ENCODE peak calls at places on chromosomes 5 and 9, in nine cellular contexts. E is hippocampal formation; I is NT2/D1; V is HT1080; H is iris pigment epithelial cell; W is PC-9; L is activated effector memory CD4-positive, alpha-beta T cell treated with Interleukin-2 at 50 U/mL for 16 hours; N is spleen; O is SW 1271. G is an unnamed sample.

GRCh38 chr5:77171141-77171910 is 39.2 kb upstream of the PDE8B start:
- DNase-seq in E (no peak), I (no peak), V (no peak), H (no peak), W (no peak), L (no peak), N (no peak), O (no peak), G (no peak)

GRCh38 chr5:147949711-147950573 is 43.6 kb upstream of the C5orf46 start:
- DNase-seq in E (no peak), I (no peak), V (peak; percentile 22), H (peak; percentile 48), W (no peak), L (no peak), N (no peak), O (no peak), G (peak; percentile 10)

GRCh38 chr9:3004572-3004971 is 160.7 kb upstream of the PUM3 start:
- DNase-seq in E (no peak), I (no peak), V (no peak), H (no peak), W (no peak), L (no peak), N (no peak), O (no peak), G (no peak)

GRCh38 chr5:179415291-179416060 is 70.2 kb upstream of the ADAMTS2 start:
- DNase-seq in E (no peak), I (no peak), V (no peak), H (no peak), W (no peak), L (no peak), N (no peak), O (no peak), G (no peak)

GRCh38 chr5:4038994-4039393 is 443.4 kb downstream of the IRX1 start:
- DNase-seq in E (no peak), I (no peak), V (no peak), H (no peak), W (no peak), L (no peak), N (no peak), O (no peak), G (no peak)

GRCh38 chr5:88060194-88060593 is 208.5 kb downstream of the TMEM161B start:
- DNase-seq in E (no peak), I (no peak), V (no peak), H (no peak), W (no peak), L (no peak), N (no peak), O (no peak), G (no peak)

GRCh38 chr5:176619203-176619568 is 9.2 kb upstream of the GPRIN1 start:
- DNase-seq in E (peak; percentile 73), I (peak; percentile 89), V (peak; percentile 29), H (peak; percentile 91), W (peak; percentile 54), L (peak; percentile 43), N (peak; percentile 87), O (peak; percentile 61), G (no peak)

GRCh38 chr5:80054682-80055081 is 19.5 kb downstream of the THBS4 start:
- DNase-seq in E (no peak), I (no peak), V (peak; percentile 73), H (peak; percentile 70), W (peak; percentile 13), L (no peak), N (no peak), O (no peak), G (no peak)

GRCh38 chr9:125633116-125633743 is 73.8 kb downstream of the MAPKAP1 start:
- DNase-seq in E (no peak), I (no peak), V (no peak), H (peak; percentile 17), W (peak; percentile 45), L (no peak), N (no peak), O (no peak), G (no peak)

GRCh38 chr9:100731038-100731556 is 153.2 kb downstream of the CAVIN4 start:
- DNase-seq in E (no peak), I (no peak), V (no peak), H (no peak), W (no peak), L (no peak), N (no peak), O (no peak), G (no peak)

GRCh38 chr5:116518423-116518822 is 56.2 kb downstream of the SEMA6A start:
- DNase-seq in E (no peak), I (no peak), V (no peak), H (no peak), W (no peak), L (no peak), N (no peak), O (no peak), G (no peak)

GRCh38 chr9:77764894-77765780 is 117.0 kb upstream of the GNA14 start:
- DNase-seq in E (no peak), I (peak; percentile 49), V (peak; percentile 11), H (peak; percentile 83), W (no peak), L (no peak), N (no peak), O (no peak), G (peak; percentile 44)

GRCh38 chr5:55959208-55959607 is 35.6 kb downstream of the IL6ST start:
- DNase-seq in E (no peak), I (no peak), V (no peak), H (no peak), W (no peak), L (no peak), N (no peak), O (no peak), G (no peak)

GRCh38 chr5:177509991-177510566 is 453 bp upstream of the DOK3 start:
- DNase-seq in E (no peak), I (no peak), V (no peak), H (no peak), W (no peak), L (no peak), N (peak; percentile 90), O (no peak), G (no peak)

GRCh38 chr9:93911871-93912554 is 43.1 kb downstream of the BARX1 start:
- DNase-seq in E (no peak), I (no peak), V (no peak), H (no peak), W (no peak), L (no peak), N (no peak), O (no peak), G (no peak)

GRCh38 chr5:5688925-5689310 is 266.4 kb downstream of the ICE1 start:
- DNase-seq in E (no peak), I (no peak), V (no peak), H (no peak), W (no peak), L (no peak), N (no peak), O (no peak), G (no peak)

GRCh38 chr5:42745426-42745825 is 11.2 kb upstream of the CCDC152 start:
- DNase-seq in E (peak; percentile 7), I (peak; percentile 20), V (peak; percentile 29), H (peak; percentile 7), W (peak; percentile 14), L (no peak), N (no peak), O (no peak), G (no peak)

GRCh38 chr9:78325846-78326350 is 29.0 kb downstream of the PSAT1 start:
- DNase-seq in E (no peak), I (no peak), V (no peak), H (no peak), W (no peak), L (no peak), N (no peak), O (no peak), G (no peak)

GRCh38 chr5:39194466-39195136 is 24.8 kb downstream of the FYB1 start:
- DNase-seq in E (no peak), I (no peak), V (peak; percentile 23), H (peak; percentile 98), W (peak; percentile 78), L (no peak), N (no peak), O (no peak), G (peak; percentile 56)

GRCh38 chr5:151254533-151254932 is 1.5 kb downstream of the GM2A start:
- DNase-seq in E (no peak), I (no peak), V (no peak), H (no peak), W (no peak), L (no peak), N (no peak), O (no peak), G (no peak)

GRCh38 chr5:176578391-176578808 is 29.3 kb downstream of the CDHR2 start:
- DNase-seq in E (no peak), I (peak; percentile 55), V (peak; percentile 48), H (peak; percentile 64), W (peak; percentile 86), L (peak; percentile 22), N (no peak), O (no peak), G (no peak)

GRCh38 chr5:128587275-128587674 is 49.2 kb upstream of the FBN2 start:
- DNase-seq in E (no peak), I (no peak), V (no peak), H (no peak), W (no peak), L (no peak), N (no peak), O (no peak), G (no peak)